ENCODE peak calls at places on chromosomes 13 and 19, in four cellular contexts. I is body of pancreas, K is nucleus accumbens, N is HTR-8/SVneo. H is an unnamed sample.

GRCh38 chr19:31127132-31127967 is 221.9 kb downstream of the TSHZ3 start:
- DNase-seq in I (no peak), K (no peak), N (peak), H (no peak)

GRCh38 chr19:2338751-2339643 is 10.5 kb downstream of the SPPL2B start:
- DNase-seq in I (no peak), K (no peak), N (no peak), H (no peak)

GRCh38 chr19:1406496-1406817 is 929 bp upstream of the DAZAP1 start:
- DNase-seq in I (peak), K (no peak), N (no peak), H (no peak)

GRCh38 chr13:112205990-112206389 is 139.0 kb downstream of the SOX1 start:
- DNase-seq in I (no peak), K (no peak), N (no peak), H (no peak)

GRCh38 chr13:82747948-82748347 is 1134.3 kb downstream of the SLITRK1 start:
- DNase-seq in I (no peak), K (no peak), N (no peak), H (no peak)

GRCh38 chr13:22091222-22091970 is 420.5 kb downstream of the FGF9 start:
- DNase-seq in I (no peak), K (no peak), N (no peak), H (no peak)

GRCh38 chr19:12090807-12091206 is 26.3 kb downstream of the ZNF844 start:
- DNase-seq in I (peak), K (no peak), N (peak), H (no peak)

GRCh38 chr13:27201661-27202060 is 30.1 kb upstream of the USP12 start:
- DNase-seq in I (no peak), K (no peak), N (no peak), H (no peak)

GRCh38 chr19:53389591-53390377 is 5.2 kb upstream of the ZNF765 start:
- DNase-seq in I (no peak), K (no peak), N (no peak), H (no peak)

GRCh38 chr19:15218501-15218900 is 13.7 kb downstream of the EPHX3 start:
- DNase-seq in I (no peak), K (no peak), N (no peak), H (no peak)

GRCh38 chr13:42788601-42789000 is 7.2 kb downstream of the FAM216B start:
- DNase-seq in I (no peak), K (no peak), N (no peak), H (no peak)

GRCh38 chr13:104740616-104741222 is 1674.5 kb upstream of the SLC10A2 start:
- DNase-seq in I (no peak), K (no peak), N (no peak), H (no peak)

GRCh38 chr13:21234537-21234936 is 58.1 kb downstream of the MRPL57 start:
- DNase-seq in I (no peak), K (no peak), N (no peak), H (no peak)

GRCh38 chr19:35905178-35905727 is 2.8 kb downstream of the TYROBP start:
- DNase-seq in I (no peak), K (no peak), N (no peak), H (no peak)

GRCh38 chr13:75788494-75788991 is 152.4 kb downstream of the LMO7 start:
- DNase-seq in I (no peak), K (no peak), N (peak), H (no peak)

GRCh38 chr13:74761794-74762193 is 627.6 kb upstream of the KLF12 start:
- DNase-seq in I (no peak), K (no peak), N (no peak), H (no peak)

GRCh38 chr19:6891761-6892385 is 4.5 kb downstream of the ADGRE1 start:
- DNase-seq in I (no peak), K (no peak), N (no peak), H (no peak)

GRCh38 chr19:8342684-8343482 is at the start of gene KANK3:
- DNase-seq in I (peak), K (peak), N (peak), H (peak)

GRCh38 chr19:2542341-2543069 is 66.6 kb downstream of the GADD45B start:
- DNase-seq in I (no peak), K (no peak), N (no peak), H (no peak)

GRCh38 chr13:78137404-78138142 is 218.9 kb upstream of the EDNRB start:
- DNase-seq in I (peak), K (no peak), N (peak), H (peak)

GRCh38 chr13:97434417-97435296 is 688 bp downstream of the RAP2A start:
- DNase-seq in I (peak), K (peak), N (no peak), H (no peak)

GRCh38 chr19:27654266-27654990 is 1558.5 kb downstream of the UQCRFS1 start:
- DNase-seq in I (no peak), K (no peak), N (no peak), H (no peak)

GRCh38 chr13:65677906-65678305 is 1552.2 kb downstream of the PCDH9 start:
- DNase-seq in I (no peak), K (no peak), N (no peak), H (peak)

GRCh38 chr13:42574435-42575311 is 721 bp downstream of the TNFSF11 start:
- DNase-seq in I (no peak), K (no peak), N (no peak), H (no peak)

GRCh38 chr19:4592445-4592844 is 33.0 kb upstream of the SEMA6B start:
- DNase-seq in I (no peak), K (no peak), N (no peak), H (no peak)

GRCh38 chr19:9431475-9431874 is 3.9 kb downstream of the ZNF266 start:
- DNase-seq in I (no peak), K (no peak), N (peak), H (no peak)

GRCh38 chr19:53980553-53981407 is 10.7 kb upstream of the CACNG6 start:
- DNase-seq in I (no peak), K (no peak), N (peak), H (peak)

GRCh38 chr13:98543380-98544104 is 33.4 kb downstream of the STK24 start:
- DNase-seq in I (no peak), K (no peak), N (no peak), H (no peak)

GRCh38 chr13:110047511-110047910 is 259.4 kb downstream of the COL4A1 start:
- DNase-seq in I (peak), K (no peak), N (no peak), H (no peak)

GRCh38 chr19:51712461-51713081 is 11.2 kb downstream of the HAS1 start:
- DNase-seq in I (no peak), K (no peak), N (peak), H (no peak)